ENCODE peak calls at places on chromosomes 12 and 14, in ten cellular contexts. K is body of pancreas, N is lower lobe of right lung, R is thoracic aorta, S is cardiac fibroblast, Y is heart right ventricle, Z is GM10248, H is AG10803, P is MCF 10A, A is psoas muscle. D is an unnamed sample.

GRCh38 chr12:54998958-54999510 is 14.5 kb upstream of the TESPA1 start:
- DNase-seq in K (no peak), N (no peak), R (no peak), S (no peak), Y (no peak), Z (no peak), H (no peak), P (no peak), A (no peak), D (no peak)

GRCh38 chr12:4763549-4763948 is 43.3 kb downstream of the GALNT8 start:
- DNase-seq in K (no peak), N (no peak), R (no peak), S (no peak), Y (no peak), Z (no peak), H (no peak), P (no peak), A (no peak), D (peak; percentile 26)

GRCh38 chr14:33539918-33540357 is 410.9 kb downstream of the EGLN3 start:
- DNase-seq in K (no peak), N (no peak), R (no peak), S (peak; percentile 32), Y (no peak), Z (no peak), H (no peak), P (no peak), A (no peak), D (no peak)

GRCh38 chr14:76430017-76430416 is 54.1 kb downstream of the ESRRB start:
- DNase-seq in K (no peak), N (no peak), R (no peak), S (no peak), Y (no peak), Z (no peak), H (no peak), P (no peak), A (no peak), D (no peak)

GRCh38 chr12:117774986-117775775 is 193.6 kb downstream of the KSR2 start:
- DNase-seq in K (no peak), N (no peak), R (no peak), S (no peak), Y (no peak), Z (no peak), H (peak; percentile 58), P (peak; percentile 36), A (no peak), D (no peak)

GRCh38 chr12:127005406-127005805 is 1261.6 kb upstream of the TMEM132C start:
- DNase-seq in K (no peak), N (no peak), R (no peak), S (no peak), Y (no peak), Z (no peak), H (no peak), P (no peak), A (no peak), D (no peak)

GRCh38 chr12:95439578-95440230 is 34.2 kb upstream of the METAP2 start:
- DNase-seq in K (no peak), N (no peak), R (no peak), S (no peak), Y (no peak), Z (no peak), H (no peak), P (no peak), A (no peak), D (no peak)

GRCh38 chr14:105030194-105030593 is 9.3 kb upstream of the CDCA4 start:
- DNase-seq in K (no peak), N (peak; percentile 15), R (no peak), S (no peak), Y (no peak), Z (no peak), H (no peak), P (no peak), A (no peak), D (no peak)

GRCh38 chr12:104154806-104155205 is 16.8 kb upstream of the NFYB start:
- DNase-seq in K (no peak), N (no peak), R (no peak), S (no peak), Y (no peak), Z (no peak), H (no peak), P (no peak), A (no peak), D (no peak)

GRCh38 chr12:46711756-46712155 is 114.0 kb downstream of the SLC38A4 start:
- DNase-seq in K (no peak), N (no peak), R (no peak), S (peak; percentile 28), Y (no peak), Z (no peak), H (peak; percentile 86), P (no peak), A (no peak), D (no peak)

GRCh38 chr14:76426161-76426696 is 50.3 kb downstream of the ESRRB start:
- DNase-seq in K (no peak), N (no peak), R (no peak), S (no peak), Y (no peak), Z (no peak), H (no peak), P (peak; percentile 4), A (no peak), D (no peak)

GRCh38 chr12:19620222-19620621 is 180.9 kb downstream of the AEBP2 start:
- DNase-seq in K (no peak), N (no peak), R (no peak), S (peak; percentile 71), Y (no peak), Z (no peak), H (no peak), P (peak; percentile 78), A (no peak), D (no peak)

GRCh38 chr12:49086116-49086515 is 8.5 kb downstream of the DHH start:
- DNase-seq in K (no peak), N (no peak), R (no peak), S (peak; percentile 8), Y (no peak), Z (no peak), H (peak; percentile 50), P (no peak), A (no peak), D (no peak)

GRCh38 chr14:81849714-81850113 is 316.1 kb upstream of the SEL1L start:
- DNase-seq in K (no peak), N (no peak), R (no peak), S (no peak), Y (no peak), Z (no peak), H (no peak), P (no peak), A (no peak), D (no peak)

DNA sequence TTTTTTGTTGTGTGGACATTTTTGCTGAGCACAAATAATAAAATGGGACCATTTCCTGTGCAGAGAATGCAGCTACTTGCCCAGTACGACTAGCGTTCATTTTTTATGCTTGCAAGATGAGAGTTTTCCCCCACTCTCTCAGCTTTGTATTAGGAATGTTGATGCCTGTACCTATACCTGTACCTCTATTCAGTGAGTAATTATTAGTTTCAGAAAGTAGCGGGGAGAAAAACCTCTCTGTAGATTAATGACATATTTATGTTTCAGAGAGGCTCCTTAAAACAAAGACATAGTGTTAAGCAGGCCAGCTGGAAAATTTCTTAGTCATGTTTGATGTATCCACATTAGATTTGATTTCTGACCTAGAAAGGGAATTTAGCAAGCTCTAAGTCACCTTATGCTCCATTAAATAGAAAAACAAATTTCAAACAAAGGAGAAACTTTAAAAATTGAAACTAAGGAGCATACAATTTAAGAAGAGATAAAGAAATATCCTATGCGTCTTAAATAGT is 146.6 kb downstream of the SRGAP1 start:
- DNase-seq in K (no peak), N (no peak), R (no peak), S (no peak), Y (no peak), Z (no peak), H (no peak), P (no peak), A (no peak), D (no peak)
- TF ChIP-seq CTCF in K (no peak), N (no peak), R (no peak), S (no peak), Y (no peak), Z (no peak), H (no peak), P (no peak), A (no peak), D (no peak)

GRCh38 chr14:65359503-65359902 is 53.0 kb upstream of the FUT8 start:
- DNase-seq in K (no peak), N (no peak), R (no peak), S (peak; percentile 50), Y (no peak), Z (no peak), H (peak; percentile 38), P (peak; percentile 52), A (no peak), D (no peak)
- TF ChIP-seq CTCF in K (no peak), N (no peak), R (no peak), S (no peak), Y (no peak), Z (no peak), H (no peak), P (no peak), A (no peak), D (no peak)

GRCh38 chr14:49637534-49638078 is 2.6 kb upstream of the DNAAF2 start:
- DNase-seq in K (no peak), N (no peak), R (no peak), S (no peak), Y (no peak), Z (no peak), H (no peak), P (no peak), A (no peak), D (no peak)

GRCh38 chr14:49633650-49634546 is 1.1 kb downstream of the DNAAF2 start:
- DNase-seq in K (peak; percentile 94), N (peak; percentile 96), R (peak; percentile 77), S (peak; percentile 96), Y (peak; percentile 93), Z (peak; percentile 93), H (peak; percentile 93), P (peak; percentile 92), A (peak; percentile 97), D (peak; percentile 97)

GRCh38 chr14:49636866-49637265 is 1.8 kb upstream of the DNAAF2 start:
- DNase-seq in K (no peak), N (no peak), R (no peak), S (no peak), Y (no peak), Z (no peak), H (no peak), P (no peak), A (no peak), D (no peak)

GRCh38 chr14:49634547-49635334 is at the start of gene DNAAF2:
- DNase-seq in K (peak; percentile 81), N (peak; percentile 79), R (peak; percentile 14), S (peak; percentile 79), Y (peak; percentile 62), Z (peak; percentile 53), H (peak; percentile 73), P (peak; percentile 66), A (no peak), D (peak; percentile 72)
- TF ChIP-seq CTCF in K (no peak), N (peak; percentile 8), R (no peak), S (no peak), Y (peak; percentile 5), Z (no peak), H (no peak), P (no peak), A (no peak), D (no peak)

DNA sequence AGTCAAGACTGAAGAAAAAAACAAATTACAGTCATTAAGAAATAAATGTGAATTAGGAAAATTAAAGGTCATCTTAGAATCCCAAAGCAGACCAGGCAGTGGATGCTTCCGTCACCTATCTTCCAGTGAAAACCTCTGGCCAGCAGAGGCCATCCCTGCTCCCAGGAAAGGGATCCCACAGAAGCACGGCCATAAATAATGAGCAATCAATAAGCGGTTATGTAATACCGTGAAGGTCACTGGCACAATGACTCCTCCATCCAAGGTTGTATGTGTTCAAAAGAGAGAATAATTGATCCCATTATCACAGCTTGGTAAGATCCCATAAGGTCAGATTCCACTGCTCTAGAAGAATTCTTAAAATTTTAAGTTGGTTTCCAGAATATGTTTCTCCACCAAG is 85.7 kb downstream of the PPP2R5E start:
- DNase-seq in K (peak; percentile 22), N (no peak), R (no peak), S (no peak), Y (no peak), Z (no peak), H (no peak), P (no peak), A (no peak), D (no peak)
- TF ChIP-seq CTCF in K (no peak), N (no peak), R (no peak), S (no peak), Y (no peak), Z (no peak), H (no peak), P (no peak), A (no peak), D (no peak)